ENCODE peak calls at places on chromosomes 3 and 15, in five cellular contexts. N, L, P, J and R are unnamed samples.

GRCh38 chr3:114732353-114732752 is 414.7 kb downstream of the ZBTB20 start:
- DNase-seq in N (no peak), L (no peak), P (no peak), J (no peak), R (no peak)

GRCh38 chr3:128425142-128425845 is 41.4 kb downstream of the DNAJB8 start:
- DNase-seq in N (no peak), L (no peak), P (no peak), J (no peak), R (no peak)

GRCh38 chr15:66720206-66721010 is 18.4 kb downstream of the SMAD6 start:
- DNase-seq in N (no peak), L (no peak), P (no peak), J (no peak), R (peak; percentile 79)

GRCh38 chr3:187735837-187736236 is 9.4 kb downstream of the BCL6 start:
- DNase-seq in N (peak; percentile 29), L (no peak), P (no peak), J (no peak), R (no peak)

GRCh38 chr15:30670056-30670455 is 44.1 kb downstream of the ARHGAP11B start:
- DNase-seq in N (no peak), L (no peak), P (no peak), J (no peak), R (no peak)

GRCh38 chr3:188051801-188052228 is 102.1 kb upstream of the LPP start:
- DNase-seq in N (peak; percentile 89), L (no peak), P (no peak), J (no peak), R (no peak)

GRCh38 chr3:39502838-39503145 is 35.3 kb downstream of the MOBP start:
- DNase-seq in N (no peak), L (no peak), P (no peak), J (no peak), R (no peak)

GRCh38 chr3:153166206-153166605 is 4.2 kb downstream of the RAP2B start:
- DNase-seq in N (no peak), L (no peak), P (no peak), J (no peak), R (no peak)

GRCh38 chr3:121295966-121296365 is 249.8 kb downstream of the POLQ start:
- DNase-seq in N (no peak), L (no peak), P (no peak), J (no peak), R (no peak)

GRCh38 chr15:40392986-40393948 is 10.7 kb downstream of the KNSTRN start:
- DNase-seq in N (no peak), L (no peak), P (no peak), J (no peak), R (no peak)

GRCh38 chr3:85567074-85567676 is 608.4 kb downstream of the CADM2 start:
- DNase-seq in N (no peak), L (peak; percentile 78), P (peak; percentile 82), J (no peak), R (no peak)

GRCh38 chr3:49867871-49868321 is 1.8 kb downstream of the CAMKV start:
- DNase-seq in N (no peak), L (no peak), P (peak; percentile 88), J (no peak), R (no peak)

GRCh38 chr15:64344651-64345262 is 11.2 kb downstream of the CSNK1G1 start:
- DNase-seq in N (no peak), L (no peak), P (no peak), J (no peak), R (no peak)

GRCh38 chr3:55158345-55158744 is 230.5 kb upstream of the LRTM1 start:
- DNase-seq in N (no peak), L (no peak), P (no peak), J (no peak), R (no peak)

GRCh38 chr15:77002954-77003912 is 8.3 kb downstream of the PSTPIP1 start:
- DNase-seq in N (no peak), L (peak; percentile 2), P (no peak), J (no peak), R (peak; percentile 86)

GRCh38 chr3:32026583-32026982 is 45.0 kb downstream of the ZNF860 start:
- DNase-seq in N (no peak), L (no peak), P (no peak), J (no peak), R (no peak)

GRCh38 chr15:58212909-58213526 is 74.8 kb downstream of the AQP9 start:
- DNase-seq in N (no peak), L (peak; percentile 37), P (peak; percentile 62), J (no peak), R (no peak)

DNA sequence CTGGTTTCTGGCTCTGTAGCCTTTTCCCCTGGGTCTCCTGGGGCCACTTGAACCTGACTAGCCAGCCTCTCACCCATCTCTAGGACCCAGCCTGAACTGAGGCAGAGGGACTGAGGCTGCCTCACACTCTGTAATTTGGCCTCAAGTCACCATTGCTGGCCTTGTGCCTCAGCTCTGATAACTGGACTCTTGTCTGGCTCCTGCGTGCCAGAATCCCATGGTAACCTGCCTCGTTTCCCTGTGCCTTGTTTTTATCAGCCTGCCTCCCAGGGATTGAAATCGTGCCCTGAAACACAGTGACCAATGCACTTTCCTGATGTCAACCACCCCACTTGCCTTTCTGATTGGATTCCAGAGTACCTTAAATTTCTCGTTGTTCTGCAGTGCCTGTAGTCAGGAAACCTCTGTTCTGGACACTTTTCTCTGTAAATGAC is 27.9 kb downstream of the CRTC3 start:
- DNase-seq in N (peak; percentile 51), L (peak; percentile 72), P (no peak), J (peak; percentile 53), R (peak; percentile 63)
- H3K4me1 ChIP-seq in N (peaks cover 18% of the 10 kb centered on the region), L (peaks cover 15% of the 10 kb centered on the region), P (peaks cover 35% of the 10 kb centered on the region), J (peaks cover 3% of the 10 kb centered on the region), R (peaks cover 66% of the 10 kb centered on the region)

GRCh38 chr15:51603002-51603401 is 19.6 kb downstream of the DMXL2 start:
- DNase-seq in N (no peak), L (no peak), P (no peak), J (no peak), R (no peak)

GRCh38 chr15:51601801-51602200 is 20.8 kb downstream of the DMXL2 start:
- DNase-seq in N (no peak), L (no peak), P (no peak), J (no peak), R (no peak)

GRCh38 chr15:51600114-51600513 is 22.5 kb downstream of the DMXL2 start:
- DNase-seq in N (no peak), L (no peak), P (no peak), J (no peak), R (no peak)

GRCh38 chr15:51602484-51602883 is 20.1 kb downstream of the DMXL2 start:
- DNase-seq in N (no peak), L (no peak), P (no peak), J (no peak), R (no peak)
- H3K4me3 ChIP-seq in N (no peak overlapping the region), L (no peak overlapping the region), P (no peak overlapping the region), J (no peak overlapping the region), R (no peak overlapping the region)

DNA sequence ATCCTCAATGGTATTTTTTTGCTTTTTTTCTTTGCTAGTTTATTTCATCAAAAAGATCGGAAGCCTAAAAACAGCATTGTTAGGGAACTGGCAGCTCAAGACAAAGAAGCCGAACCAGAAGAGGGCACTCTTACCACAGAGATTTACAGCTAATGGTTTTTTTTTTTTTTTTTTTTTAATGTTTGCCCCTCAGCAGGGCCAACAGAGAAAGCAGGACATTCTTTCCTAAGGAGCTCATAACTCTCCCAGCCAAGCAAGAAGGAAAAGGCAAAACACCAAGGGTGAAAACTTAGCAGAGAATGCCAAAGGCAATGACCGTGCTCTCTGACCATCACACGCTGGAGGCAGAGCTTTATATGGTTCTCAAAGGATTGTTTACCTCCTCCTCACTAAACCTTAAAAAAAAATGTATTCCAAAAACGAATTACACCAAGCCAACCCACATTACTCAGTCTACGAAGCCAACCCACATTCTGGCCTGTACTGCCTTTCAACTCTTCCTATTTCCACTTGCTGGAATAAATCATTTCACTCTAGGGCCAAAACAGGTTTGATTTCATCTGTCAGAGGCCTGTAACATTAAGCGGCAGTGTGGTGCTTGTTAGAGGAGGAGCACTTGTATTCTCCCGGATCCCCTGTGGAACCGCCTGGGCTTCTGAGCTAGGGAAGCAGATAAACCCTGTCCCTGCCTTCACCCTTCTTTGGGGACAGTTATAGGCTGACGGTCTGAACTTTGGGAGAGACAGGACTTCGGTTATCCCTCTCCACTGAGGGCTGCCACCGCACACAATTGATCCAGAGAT is 35.6 kb upstream of the GYG1 start:
- DNase-seq in N (peak; percentile 75), L (peak; percentile 66), P (peak; percentile 76), J (peak; percentile 67), R (no peak)
- H3K27me3 ChIP-seq in N (no peaks in the 10 kb centered on the region), L (no peaks in the 10 kb centered on the region), P (no peaks in the 10 kb centered on the region), J (no peaks in the 10 kb centered on the region), R (no peaks in the 10 kb centered on the region)

GRCh38 chr15:90022905-90023700 is 22.0 kb downstream of the ZNF710 start:
- DNase-seq in N (no peak), L (no peak), P (no peak), J (no peak), R (no peak)
- H3K4me1 ChIP-seq in N (no peaks in the 10 kb centered on the region), L (peaks cover 4% of the 10 kb centered on the region), P (peaks cover 17% of the 10 kb centered on the region), J (no peaks in the 10 kb centered on the region), R (peaks cover 38% of the 10 kb centered on the region)